ENCODE peak calls at places on chromosome 15, in six cellular contexts. V is heart left ventricle, I is transverse colon, F is stomach, T is body of pancreas, K is A549. Q is an unnamed sample.

GRCh38 chr15:52139599-52140462 is 27.3 kb upstream of the BCL2L10 start:
- DNase-seq in V (peak), I (peak), F (peak), T (peak), K (peak), Q (peak)

GRCh38 chr15:32867313-32867626 is 149.5 kb downstream of the GREM1 start:
- DNase-seq in V (no peak), I (no peak), F (no peak), T (no peak), K (peak), Q (peak)

GRCh38 chr15:92714071-92714456 is 58.5 kb upstream of the FAM174B start:
- DNase-seq in V (peak), I (no peak), F (no peak), T (no peak), K (peak), Q (no peak)

GRCh38 chr15:67005294-67005996 is 60.0 kb upstream of the SMAD3 start:
- DNase-seq in V (no peak), I (no peak), F (no peak), T (no peak), K (no peak), Q (no peak)

GRCh38 chr15:49989498-49989897 is 129.5 kb downstream of the ATP8B4 start:
- DNase-seq in V (no peak), I (no peak), F (no peak), T (no peak), K (no peak), Q (no peak)

GRCh38 chr15:37246856-37247255 is 146.5 kb upstream of the MEIS2 start:
- DNase-seq in V (no peak), I (no peak), F (no peak), T (no peak), K (no peak), Q (no peak)

GRCh38 chr15:68365140-68365745 is 66.7 kb downstream of the ITGA11 start:
- DNase-seq in V (peak), I (no peak), F (no peak), T (no peak), K (no peak), Q (no peak)

GRCh38 chr15:99406716-99407487 is 155.6 kb downstream of the LRRC28 start:
- DNase-seq in V (no peak), I (no peak), F (no peak), T (no peak), K (no peak), Q (no peak)

GRCh38 chr15:35854398-35854797 is 308.4 kb upstream of the DPH6 start:
- DNase-seq in V (no peak), I (no peak), F (no peak), T (no peak), K (no peak), Q (no peak)

GRCh38 chr15:69451951-69452701 is 492 bp upstream of the RPLP1 start:
- DNase-seq in V (peak), I (no peak), F (no peak), T (no peak), K (no peak), Q (no peak)

GRCh38 chr15:68312701-68313204 is 35.2 kb downstream of the FEM1B start:
- DNase-seq in V (no peak), I (no peak), F (no peak), T (no peak), K (no peak), Q (no peak)

GRCh38 chr15:83413054-83413719 is 34.0 kb upstream of the SH3GL3 start:
- DNase-seq in V (no peak), I (no peak), F (no peak), T (no peak), K (no peak), Q (no peak)

GRCh38 chr15:81101894-81102815 is 31.9 kb upstream of the CFAP161 start:
- DNase-seq in V (no peak), I (no peak), F (no peak), T (no peak), K (no peak), Q (no peak)

GRCh38 chr15:93861413-93861812 is 369.9 kb upstream of the MCTP2 start:
- DNase-seq in V (peak), I (no peak), F (no peak), T (no peak), K (no peak), Q (no peak)

GRCh38 chr15:53837263-53837662 is 77.8 kb upstream of the WDR72 start:
- DNase-seq in V (no peak), I (peak), F (peak), T (peak), K (no peak), Q (no peak)

GRCh38 chr15:67085237-67085817 is 19.9 kb downstream of the SMAD3 start:
- DNase-seq in V (no peak), I (no peak), F (no peak), T (no peak), K (no peak), Q (no peak)

GRCh38 chr15:87778358-87778757 is 478.2 kb downstream of the NTRK3 start:
- DNase-seq in V (no peak), I (no peak), F (no peak), T (no peak), K (no peak), Q (no peak)

GRCh38 chr15:37253877-37254276 is 153.5 kb upstream of the MEIS2 start:
- DNase-seq in V (no peak), I (no peak), F (no peak), T (no peak), K (no peak), Q (no peak)

GRCh38 chr15:100727291-100727851 is 125.0 kb downstream of the ASB7 start:
- DNase-seq in V (no peak), I (no peak), F (no peak), T (no peak), K (no peak), Q (no peak)

GRCh38 chr15:34999906-35000305 is 11.8 kb upstream of the ZNF770 start:
- DNase-seq in V (no peak), I (no peak), F (no peak), T (no peak), K (no peak), Q (no peak)

GRCh38 chr15:73079570-73079969 is 27.3 kb downstream of the NEO1 start:
- DNase-seq in V (no peak), I (no peak), F (no peak), T (no peak), K (no peak), Q (no peak)

GRCh38 chr15:67821784-67822451 is 3.4 kb upstream of the SKOR1 start:
- DNase-seq in V (no peak), I (no peak), F (no peak), T (no peak), K (no peak), Q (no peak)

GRCh38 chr15:68176601-68177000 is 28.5 kb downstream of the CALML4 start:
- DNase-seq in V (no peak), I (no peak), F (no peak), T (no peak), K (no peak), Q (no peak)

GRCh38 chr15:75454471-75455418 is 3.3 kb upstream of the SIN3A start:
- DNase-seq in V (peak), I (peak), F (peak), T (peak), K (peak), Q (peak)
- TF ChIP-seq POLR2A in V (no peak), I (no peak), F (no peak), T (no peak), K (peak), Q (peak)

GRCh38 chr15:78506971-78507830 is at the start of gene HYKK:
- DNase-seq in V (peak), I (peak), F (peak), T (peak), K (peak), Q (peak)
- TF ChIP-seq POLR2A in V (no peak), I (peak), F (no peak), T (peak), K (peak), Q (peak)

GRCh38 chr15:57477736-57478522 is 101.6 kb downstream of the CGNL1 start:
- DNase-seq in V (no peak), I (no peak), F (no peak), T (peak), K (no peak), Q (no peak)
- TF ChIP-seq POLR2A in V (no peak), I (no peak), F (no peak), T (no peak), K (no peak), Q (no peak)

GRCh38 chr15:74415966-74416916 is 17.5 kb downstream of the SEMA7A start:
- DNase-seq in V (no peak), I (no peak), F (no peak), T (no peak), K (no peak), Q (no peak)
- TF ChIP-seq POLR2A in V (no peak), I (no peak), F (no peak), T (no peak), K (no peak), Q (no peak)

DNA sequence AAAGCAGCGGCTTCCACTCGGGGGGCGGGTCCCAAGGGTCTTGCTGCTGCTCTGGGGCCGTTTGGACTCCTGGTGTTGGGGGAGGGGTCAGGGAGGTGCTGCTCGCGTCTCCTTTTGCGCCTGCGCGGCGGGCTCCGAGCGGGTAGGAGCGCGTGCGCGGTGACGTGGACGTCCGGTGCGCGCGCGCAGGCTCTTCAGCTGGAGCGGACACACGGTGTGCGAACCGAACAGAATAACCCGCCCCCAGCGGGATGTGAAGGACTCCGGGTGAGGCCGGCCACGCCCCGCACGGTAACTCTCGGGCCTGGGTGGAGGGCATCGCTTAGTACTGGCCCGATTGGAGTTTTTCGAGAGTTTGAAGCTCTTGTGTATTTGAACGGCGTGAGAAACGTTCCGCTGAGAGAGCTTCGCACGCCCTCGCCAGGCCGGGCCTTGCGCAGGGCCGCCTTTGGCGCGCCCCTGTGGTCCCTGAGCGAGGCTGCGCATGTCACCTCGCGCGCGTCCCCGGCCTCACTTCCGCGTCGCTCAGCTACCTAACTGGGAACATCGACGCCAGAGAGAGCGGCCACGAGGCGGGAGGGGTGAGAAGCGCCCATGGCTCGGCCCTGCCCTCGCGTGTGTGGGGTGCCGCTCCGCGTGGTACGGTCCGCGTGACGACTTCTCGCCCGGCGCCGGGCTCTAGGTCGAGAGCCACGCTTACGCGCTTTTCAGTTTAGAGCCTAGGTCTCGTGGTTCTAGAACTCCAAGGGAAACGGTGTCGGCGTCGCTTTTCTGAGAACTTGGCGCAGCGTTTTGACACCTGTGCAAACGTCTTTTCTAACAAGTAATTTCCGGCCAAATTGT is at the start of gene MGA:
- DNase-seq in V (peak), I (peak), F (peak), T (peak), K (peak), Q (peak)
- TF ChIP-seq POLR2A in V (no peak), I (peak), F (no peak), T (peak), K (no peak), Q (no peak)

GRCh38 chr15:84600687-84601554 is at the start of gene ZSCAN2:
- DNase-seq in V (peak), I (peak), F (peak), T (peak), K (peak), Q (peak)
- TF ChIP-seq POLR2A in V (no peak), I (no peak), F (no peak), T (peak), K (peak), Q (no peak)

GRCh38 chr15:63172376-63173115 is 15.3 kb upstream of the RPS27L start:
- DNase-seq in V (no peak), I (no peak), F (no peak), T (no peak), K (no peak), Q (no peak)
- TF ChIP-seq POLR2A in V (no peak), I (no peak), F (no peak), T (no peak), K (no peak), Q (no peak)